ENCODE peak calls at places on chromosomes 5 and 9, in five cellular contexts. I, G, Z, K and R are unnamed samples.
A peak's percentile ranks its signal among the peaks of the same experiment; 100 is the strongest.

GRCh38 chr9:78857371-78858225 is 560.7 kb downstream of the PSAT1 start:
- DNase-seq in I (no peak), Z (no peak), G (no peak), K (no peak), R (no peak)

GRCh38 chr9:132592451-132592850 is 10.0 kb downstream of the BARHL1 start:
- DNase-seq in G (no peak), Z (no peak), K (no peak), I (no peak), R (no peak)

GRCh38 chr9:93260290-93261066 is 76.5 kb downstream of the WNK2 start:
- DNase-seq in I (peak; percentile 9), G (no peak), K (peak; percentile 31), Z (no peak), R (no peak)

GRCh38 chr9:63728287-63728686 is 1556.7 kb downstream of the FOXD4L5 start:
- DNase-seq in K (no peak), I (no peak), G (no peak), Z (no peak), R (no peak)

GRCh38 chr9:34653131-34653530 is 1.1 kb downstream of the IL11RA start:
- DNase-seq in Z (no peak), I (peak; percentile 52), K (no peak), G (no peak), R (no peak)

GRCh38 chr5:144453753-144454152 is 283.1 kb downstream of the KCTD16 start:
- DNase-seq in G (no peak), I (no peak), K (no peak), Z (no peak), R (no peak)

GRCh38 chr9:93304574-93305496 is 120.9 kb downstream of the WNK2 start:
- DNase-seq in I (peak; percentile 50), Z (peak; percentile 64), K (peak; percentile 48), G (peak; percentile 60), R (peak; percentile 56)

GRCh38 chr5:132134384-132134783 is 60.8 kb downstream of the CSF2 start:
- DNase-seq in G (peak; percentile 24), Z (no peak), I (no peak), K (no peak), R (no peak)

GRCh38 chr5:158573829-158574228 is 525.9 kb downstream of the EBF1 start:
- DNase-seq in G (no peak), I (no peak), K (no peak), Z (no peak), R (no peak)

GRCh38 chr9:31542384-31543055 is 841.9 kb upstream of the ACO1 start:
- DNase-seq in Z (peak; percentile 14), G (peak; percentile 18), I (peak; percentile 32), K (no peak), R (no peak)

GRCh38 chr5:16992444-16992843 is 56.4 kb upstream of the MYO10 start:
- DNase-seq in K (no peak), Z (no peak), G (no peak), I (no peak), R (no peak)

GRCh38 chr5:150780816-150781221 is 2.3 kb downstream of the SMIM3 start:
- DNase-seq in G (no peak), I (no peak), K (no peak), Z (no peak), R (no peak)

GRCh38 chr5:19531374-19531952 is 456.5 kb downstream of the CDH18 start:
- DNase-seq in K (no peak), I (no peak), G (no peak), Z (peak; percentile 92), R (no peak)

GRCh38 chr9:131084661-131085369 is 11.5 kb upstream of the AIF1L start:
- DNase-seq in K (no peak), G (no peak), Z (no peak), I (no peak), R (no peak)

GRCh38 chr9:131080589-131080988 is 15.7 kb upstream of the AIF1L start:
- DNase-seq in G (no peak), Z (peak; percentile 60), I (no peak), K (no peak), R (no peak)

GRCh38 chr9:131081868-131082267 is 14.5 kb upstream of the AIF1L start:
- DNase-seq in Z (no peak), G (no peak), I (no peak), K (no peak), R (no peak)

GRCh38 chr9:131085370-131086122 is 10.8 kb upstream of the AIF1L start:
- DNase-seq in Z (no peak), K (no peak), I (no peak), G (no peak), R (no peak)

GRCh38 chr9:131082774-131083512 is 13.4 kb upstream of the AIF1L start:
- DNase-seq in K (no peak), I (no peak), G (no peak), Z (peak; percentile 55), R (no peak)
- TF ChIP-seq CTCF in K (no peak), I (no peak), G (no peak), Z (no peak), R (no peak)

GRCh38 chr5:111820072-111820471 is 63.1 kb upstream of the NREP start:
- DNase-seq in Z (no peak), G (no peak), K (no peak), I (no peak), R (no peak)
- TF ChIP-seq CTCF in Z (no peak), G (no peak), K (no peak), I (no peak), R (no peak)

DNA sequence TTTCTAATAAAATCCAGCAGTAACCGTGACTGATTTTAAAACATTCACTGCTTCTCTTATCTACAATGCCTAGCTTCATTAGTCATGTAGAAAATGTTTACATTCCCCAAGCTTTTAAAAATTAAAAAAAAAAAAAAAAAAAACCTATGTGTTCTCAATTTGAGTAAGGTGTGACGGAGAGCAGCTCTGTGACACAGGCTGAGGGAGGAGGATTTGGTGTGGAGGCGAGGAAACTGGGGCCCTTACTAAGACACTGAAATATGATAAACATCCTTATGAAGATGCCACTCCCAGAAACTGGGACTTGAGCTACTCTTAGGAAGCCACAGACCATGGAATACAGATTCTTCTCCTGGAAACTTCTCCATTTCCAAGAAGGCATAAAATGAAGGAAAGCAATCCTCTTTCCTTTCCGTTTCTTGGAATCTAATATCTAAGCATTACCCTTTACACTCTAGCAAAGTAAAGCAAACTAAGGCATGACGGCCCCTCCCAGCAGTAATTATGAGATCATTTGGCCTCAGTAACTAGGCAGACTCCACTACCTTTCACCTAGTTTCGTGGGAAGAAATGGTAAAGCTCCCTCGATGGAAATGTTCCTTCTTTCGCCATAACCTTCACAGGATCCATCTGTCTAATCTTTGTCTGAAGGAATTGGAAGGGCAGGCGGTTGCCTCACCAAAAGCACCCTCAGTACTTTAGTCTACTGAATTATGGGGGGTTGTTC is 23.5 kb downstream of the GRAMD2B start:
- DNase-seq in G (peak; percentile 17), K (no peak), Z (peak; percentile 63), I (no peak), R (no peak)
- TF ChIP-seq CTCF in G (no peak), K (no peak), Z (no peak), I (no peak), R (no peak)

GRCh38 chr9:127224178-127224882 is 40.2 kb upstream of the GARNL3 start:
- DNase-seq in Z (peak; percentile 97), K (peak; percentile 89), G (peak; percentile 91), I (peak; percentile 93), R (peak; percentile 85)
- TF ChIP-seq CTCF in Z (no peak), K (no peak), G (no peak), I (peak; percentile 33), R (peak; percentile 37)

DNA sequence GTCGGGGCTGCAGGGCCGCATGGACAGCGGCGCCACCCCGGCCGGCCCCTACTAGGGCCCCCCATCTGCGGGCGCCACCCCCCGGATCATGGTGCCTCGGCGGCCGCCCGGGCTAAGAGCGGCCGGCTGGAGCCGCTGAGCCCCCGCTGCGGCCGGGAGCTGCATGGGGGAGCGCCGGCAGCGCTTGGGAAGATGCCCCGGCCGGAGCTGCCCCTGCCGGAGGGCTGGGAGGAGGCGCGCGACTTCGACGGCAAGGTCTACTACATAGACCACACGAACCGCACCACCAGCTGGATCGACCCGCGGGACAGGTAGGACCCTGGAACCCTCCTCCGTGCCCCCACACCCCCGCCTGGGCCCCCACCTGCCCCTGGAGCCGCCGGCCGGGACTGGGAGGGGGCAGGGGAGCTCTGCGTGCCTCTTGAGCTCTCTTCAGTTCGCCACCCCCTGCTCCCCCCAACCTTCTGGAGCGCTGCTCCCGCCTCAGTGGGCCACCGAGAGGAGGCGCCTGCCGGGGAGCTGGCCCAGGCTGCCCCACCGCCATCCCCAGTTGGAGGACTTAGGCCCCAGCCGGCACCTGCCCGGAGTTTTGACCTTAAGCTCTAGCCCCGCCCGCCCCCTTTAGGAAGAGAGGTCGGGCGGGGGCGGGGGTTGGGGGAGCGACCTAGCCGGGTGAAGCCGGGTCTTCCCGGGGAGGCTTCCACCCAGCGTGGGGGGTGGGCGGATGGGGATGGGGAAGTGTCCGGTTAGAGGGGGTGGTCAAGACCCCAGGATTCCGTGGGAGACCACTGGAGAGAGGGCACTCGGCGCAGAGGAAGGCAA is 727 bp downstream of the WWC1 start:
- DNase-seq in I (no peak), K (no peak), Z (peak; percentile 44), G (no peak), R (peak; percentile 37)
- TF ChIP-seq CTCF in I (no peak), K (no peak), Z (no peak), G (no peak), R (peak; percentile 20)

DNA sequence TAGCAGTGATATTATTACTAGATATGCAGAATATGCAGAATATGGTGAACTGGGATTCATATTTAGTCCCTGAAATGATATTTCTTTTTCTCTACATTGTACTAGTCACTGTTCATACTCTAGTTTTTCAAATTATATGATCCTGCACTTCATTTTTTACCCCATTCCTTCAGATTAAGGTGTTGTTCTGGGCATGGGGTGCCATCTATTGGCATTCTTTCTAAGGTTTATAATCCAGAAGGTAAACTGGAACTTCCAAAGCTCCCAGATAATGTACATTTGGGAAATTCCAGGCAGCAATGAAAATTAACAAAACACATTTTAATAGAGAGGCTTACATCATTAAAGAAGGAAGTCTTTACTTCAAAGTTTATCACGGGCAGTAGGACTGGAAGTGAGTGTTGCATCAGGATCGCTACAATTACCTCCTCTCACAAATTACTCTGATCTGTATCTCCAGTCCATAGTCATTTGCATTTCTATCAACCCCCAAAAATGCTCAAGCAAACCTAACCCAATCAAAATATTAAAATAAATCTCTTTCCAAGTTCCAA is 12.5 kb downstream of the RFX3 start:
- DNase-seq in Z (no peak), K (no peak), I (no peak), G (no peak), R (no peak)
- TF ChIP-seq CTCF in Z (no peak), K (no peak), I (no peak), G (peak; percentile 24), R (no peak)